ENCODE peak calls at places on chromosomes 4 and X, in five cellular contexts. J is CD4-positive, alpha-beta memory T cell; Y is Karpas-422; W is heart right ventricle; B is uterus. A is an unnamed sample. For H3K4me1, the result is how much of the 10 kb centered on the place peaks cover.

GRCh38 chrX:5681159-5681558 is 547.5 kb downstream of the NLGN4X start:
- DNase-seq in Y (peak), B (no peak), J (no peak), W (no peak), A (peak)

GRCh38 chr4:83768146-83768545 is 232.2 kb downstream of the GPAT3 start:
- DNase-seq in Y (no peak), W (no peak), B (no peak), J (no peak), A (no peak)

GRCh38 chr4:101232074-101232776 is 115.1 kb downstream of the PPP3CA start:
- DNase-seq in J (no peak), W (no peak), Y (no peak), B (no peak), A (peak)

GRCh38 chrX:153924149-153924861 is 1.8 kb downstream of the ARHGAP4 start:
- DNase-seq in Y (peak), B (peak), J (peak), W (no peak), A (peak)

GRCh38 chrX:153599192-153600031 is 473 bp upstream of the CCNQ start:
- DNase-seq in J (peak), Y (peak), W (peak), B (peak), A (peak)

GRCh38 chr4:174217273-174218126 is 66.0 kb downstream of the FBXO8 start:
- DNase-seq in Y (no peak), W (peak), J (no peak), B (no peak), A (no peak)

GRCh38 chrX:115898382-115899001 is 272.1 kb upstream of the AGTR2 start:
- DNase-seq in B (peak), J (no peak), Y (peak), W (no peak), A (no peak)

GRCh38 chr4:154076921-154077320 is 288.0 kb upstream of the SFRP2 start:
- DNase-seq in J (no peak), Y (no peak), W (no peak), B (no peak), A (no peak)

GRCh38 chrX:150547511-150548115 is 20.8 kb upstream of the MTM1 start:
- DNase-seq in W (peak), Y (peak), J (no peak), B (peak), A (no peak)

GRCh38 chr4:1216869-1217294 is 32.0 kb downstream of the CTBP1 start:
- DNase-seq in Y (peak), B (no peak), W (peak), J (peak), A (no peak)

GRCh38 chrX:70432936-70433847 is 10.1 kb downstream of the GDPD2 start:
- DNase-seq in W (no peak), B (no peak), J (no peak), Y (no peak), A (no peak)

GRCh38 chr4:169440446-169440845 is 169.7 kb upstream of the SH3RF1 start:
- DNase-seq in J (no peak), Y (no peak), W (no peak), B (no peak), A (no peak)

GRCh38 chr4:35358001-35358584 is 886.2 kb downstream of the ARAP2 start:
- DNase-seq in J (no peak), Y (no peak), B (no peak), W (no peak), A (no peak)

GRCh38 chr4:76001760-76002159 is 5.5 kb downstream of the CXCL9 start:
- DNase-seq in Y (no peak), B (no peak), J (no peak), W (no peak), A (no peak)

GRCh38 chr4:75685546-75686189 is 12.5 kb upstream of the G3BP2 start:
- DNase-seq in Y (no peak), J (no peak), B (no peak), W (no peak), A (no peak)

GRCh38 chr4:78652282-78652876 is 100.8 kb downstream of the ANXA3 start:
- DNase-seq in Y (no peak), W (no peak), J (no peak), B (peak), A (no peak)

GRCh38 chrX:8010105-8010504 is 82.9 kb upstream of the PNPLA4 start:
- DNase-seq in B (no peak), W (no peak), J (no peak), Y (no peak), A (no peak)

GRCh38 chr4:87862236-87862635 is 29.5 kb downstream of the MEPE start:
- DNase-seq in B (no peak), Y (no peak), J (no peak), W (no peak), A (no peak)

GRCh38 chrX:95076449-95076848 is 1402.4 kb downstream of the FAM133A start:
- DNase-seq in B (no peak), J (no peak), Y (peak), W (no peak), A (peak)

GRCh38 chrX:12954376-12954775 is 20.5 kb upstream of the TMSB4X start:
- DNase-seq in B (no peak), W (no peak), J (no peak), Y (no peak), A (no peak)
- H3K4me1 ChIP-seq in B (under half), W (under half), J (half or more), Y (half or more), A (under half)

GRCh38 chr4:85722401-85722800 is 247.5 kb downstream of the ARHGAP24 start:
- DNase-seq in B (no peak), W (no peak), J (no peak), Y (no peak), A (no peak)
- H3K27ac ChIP-seq in B (no peak), W (no peak), J (no peak), Y (peak), A (peak)

DNA sequence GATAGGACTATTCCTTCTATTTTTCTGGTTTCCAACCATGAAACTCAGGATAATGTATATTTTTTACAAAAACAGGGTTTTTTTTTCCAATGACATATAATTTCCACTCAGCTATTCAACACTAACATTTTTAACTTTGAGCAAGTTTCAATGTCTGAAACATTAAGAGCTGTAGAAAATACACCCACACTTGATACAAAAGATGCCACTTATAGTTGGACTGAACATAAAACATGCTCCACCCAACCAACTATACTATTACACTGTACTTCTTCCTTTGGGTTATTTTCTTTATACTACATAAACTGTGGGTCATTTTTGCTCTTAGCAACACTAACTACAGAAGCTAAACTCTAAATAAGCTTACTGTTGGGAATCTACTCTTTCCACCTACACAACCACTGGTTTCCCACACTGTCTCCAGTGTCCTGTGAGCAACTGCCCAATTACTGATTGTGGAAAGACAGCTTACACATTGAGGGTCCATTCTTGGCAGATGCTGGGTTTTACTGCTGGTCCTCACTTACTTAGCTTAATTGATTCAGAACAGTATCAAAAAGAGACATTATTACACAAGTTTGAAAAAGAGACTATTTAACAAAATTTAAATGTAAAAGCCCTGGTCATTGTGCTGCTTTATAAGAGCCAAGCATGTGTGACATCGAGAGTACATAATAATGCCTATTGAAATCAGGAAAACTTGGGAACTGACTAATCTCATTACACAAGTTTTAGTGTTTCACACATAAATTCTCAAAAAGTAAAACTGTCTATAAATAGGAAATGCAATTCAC is 6.3 kb downstream of the AMMECR1 start:
- DNase-seq in J (no peak), Y (no peak), B (no peak), W (no peak), A (no peak)
- H3K4me1 ChIP-seq in J (half or more), Y (under half), B (under half), W (under half), A (under half)

DNA sequence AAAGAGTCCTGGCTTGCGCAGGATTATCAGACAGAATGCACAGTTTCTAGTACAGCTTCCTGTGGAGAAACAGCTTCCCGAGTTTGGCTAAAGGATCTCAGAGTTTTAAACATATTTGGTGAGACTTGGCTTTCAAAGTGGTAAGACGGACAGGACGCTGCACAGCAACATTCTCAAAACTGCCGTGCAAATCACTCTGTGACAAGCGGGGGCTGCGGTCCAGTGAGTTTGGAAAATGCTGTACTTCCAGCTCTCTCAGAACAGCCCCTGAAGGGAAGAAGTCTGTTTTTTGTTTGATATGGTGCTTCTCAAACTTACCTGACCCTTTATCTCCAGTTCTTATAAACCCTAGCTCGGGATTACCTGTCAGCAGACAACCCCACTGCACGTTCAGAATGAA is 18.1 kb downstream of the LGI2 start:
- DNase-seq in W (no peak), Y (no peak), J (no peak), B (peak), A (no peak)
- H3K27ac ChIP-seq in W (no peak), Y (no peak), J (no peak), B (peak), A (no peak)

GRCh38 chr4:12446650-12447049 is 1018.0 kb upstream of the HS3ST1 start:
- DNase-seq in W (no peak), J (no peak), B (no peak), Y (no peak), A (no peak)
- H3K4me1 ChIP-seq in W (under half), J (under half), B (under half), Y (under half), A (under half)

GRCh38 chrX:72030431-72030830 is 101.3 kb downstream of the RTL5 start:
- DNase-seq in W (no peak), Y (no peak), J (no peak), B (no peak), A (no peak)
- H3K27ac ChIP-seq in W (no peak), Y (no peak), J (no peak), B (no peak), A (no peak)